ENCODE peak calls at places on chromosomes 16 and 17, in eight cellular contexts. I, Q, N, O, R, P, K and D are unnamed samples.
A peak's percentile ranks its signal among the peaks of the same experiment; 100 is the strongest.

GRCh38 chr17:32486091-32486700 is 597 bp upstream of the CDK5R1 start:
- DNase-seq in I (peak; percentile 81), Q (no peak), N (peak; percentile 93), O (peak; percentile 93), R (peak; percentile 90), P (peak; percentile 72), K (no peak), D (peak; percentile 81)

GRCh38 chr17:76453431-76453743 is 435 bp upstream of the UBE2O start:
- DNase-seq in I (no peak), Q (no peak), N (no peak), O (no peak), R (no peak), P (no peak), K (no peak), D (no peak)

GRCh38 chr17:37062036-37062435 is 113.3 kb downstream of the AATF start:
- DNase-seq in I (no peak), Q (no peak), N (peak; percentile 46), O (no peak), R (no peak), P (no peak), K (no peak), D (no peak)

GRCh38 chr17:28760987-28761562 is 17.3 kb downstream of the TRAF4 start:
- DNase-seq in I (peak; percentile 83), Q (no peak), N (peak; percentile 94), O (no peak), R (peak; percentile 78), P (no peak), K (no peak), D (peak; percentile 20)

GRCh38 chr16:1194665-1195392 is 30.2 kb downstream of the TPSG1 start:
- DNase-seq in I (peak; percentile 83), Q (no peak), N (peak; percentile 78), O (no peak), R (peak; percentile 28), P (no peak), K (no peak), D (no peak)

GRCh38 chr16:82657239-82657638 is 30.5 kb downstream of the CDH13 start:
- DNase-seq in I (no peak), Q (no peak), N (no peak), O (no peak), R (peak; percentile 49), P (no peak), K (no peak), D (no peak)

GRCh38 chr16:25148568-25149215 is 37.1 kb downstream of the LCMT1 start:
- DNase-seq in I (no peak), Q (no peak), N (peak; percentile 86), O (no peak), R (no peak), P (no peak), K (no peak), D (no peak)

GRCh38 chr17:2259769-2260536 is 43.6 kb downstream of the SMG6 start:
- DNase-seq in I (no peak), Q (no peak), N (no peak), O (no peak), R (peak; percentile 69), P (peak; percentile 54), K (no peak), D (no peak)

GRCh38 chr16:89843409-89844350 is 15.4 kb downstream of the SPIRE2 start:
- DNase-seq in I (no peak), Q (no peak), N (no peak), O (no peak), R (no peak), P (no peak), K (no peak), D (no peak)

GRCh38 chr16:5506021-5506420 is 408.4 kb upstream of the EEF2KMT start:
- DNase-seq in I (no peak), Q (no peak), N (no peak), O (peak; percentile 53), R (no peak), P (no peak), K (no peak), D (peak; percentile 2)

GRCh38 chr16:52494145-52494544 is 52.8 kb downstream of the TOX3 start:
- DNase-seq in I (no peak), Q (no peak), N (no peak), O (no peak), R (no peak), P (no peak), K (no peak), D (no peak)

GRCh38 chr17:77076046-77076882 is 64.5 kb upstream of the SEC14L1 start:
- DNase-seq in I (no peak), Q (no peak), N (no peak), O (no peak), R (peak; percentile 32), P (no peak), K (no peak), D (no peak)

GRCh38 chr17:1110524-1110843 is 69.3 kb downstream of the ABR start:
- DNase-seq in I (peak; percentile 47), Q (no peak), N (no peak), O (no peak), R (no peak), P (no peak), K (no peak), D (no peak)

GRCh38 chr17:1110844-1111598 is 68.8 kb downstream of the ABR start:
- DNase-seq in I (peak; percentile 53), Q (no peak), N (peak; percentile 88), O (peak; percentile 51), R (peak; percentile 88), P (no peak), K (peak; percentile 38), D (no peak)

GRCh38 chr17:1108810-1109605 is 70.8 kb downstream of the ABR start:
- DNase-seq in I (peak; percentile 79), Q (no peak), N (peak; percentile 83), O (no peak), R (peak; percentile 83), P (peak; percentile 75), K (no peak), D (peak; percentile 37)

GRCh38 chr17:1108560-1108809 is 71.3 kb downstream of the ABR start:
- DNase-seq in I (no peak), Q (no peak), N (no peak), O (peak; percentile 47), R (no peak), P (no peak), K (no peak), D (no peak)

DNA sequence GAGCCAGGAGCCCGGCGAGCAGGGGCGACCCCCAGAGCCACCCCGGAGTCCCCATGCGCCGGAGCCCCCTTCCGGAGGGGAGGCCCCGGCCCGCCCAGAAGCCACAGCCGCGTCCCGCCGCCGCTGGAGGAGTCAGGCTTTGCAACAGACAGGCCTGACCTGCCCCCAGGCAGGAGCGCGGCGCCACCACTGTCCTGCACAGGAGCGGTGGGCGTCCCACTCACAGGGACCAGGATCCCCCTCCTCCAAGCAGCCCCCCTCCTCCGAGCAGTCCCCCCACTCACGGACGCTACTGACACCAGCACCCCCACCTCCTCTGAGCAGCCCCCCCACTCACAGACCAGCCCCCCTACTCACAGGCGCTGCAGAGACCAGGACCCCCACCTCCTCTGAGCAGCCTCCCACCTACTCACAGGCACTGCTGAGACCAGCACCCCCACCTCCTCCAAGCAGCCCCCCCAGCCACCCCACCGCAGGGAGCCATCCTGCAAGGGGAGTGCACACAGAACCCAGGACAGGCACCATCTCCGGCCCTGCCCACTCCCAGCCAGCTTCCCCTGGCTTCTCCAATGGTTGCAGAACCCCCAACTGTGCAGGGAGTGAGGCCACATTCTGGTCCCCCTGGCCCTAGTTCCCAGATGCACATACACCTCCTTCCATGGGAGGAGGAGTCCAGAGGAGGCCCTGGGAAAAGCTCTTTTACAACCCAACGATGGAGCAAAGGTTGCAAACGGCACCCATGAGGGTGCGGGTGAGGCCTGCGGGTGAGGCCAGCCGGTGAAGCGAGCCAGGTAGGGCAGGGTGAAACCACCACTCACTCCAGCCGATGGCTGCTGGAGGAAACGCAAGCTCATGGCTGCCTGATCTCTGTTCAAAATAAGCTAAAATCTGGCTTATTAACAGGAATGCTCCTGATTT is 69.9 kb downstream of the ABR start:
- DNase-seq in I (peak; percentile 63), Q (no peak), N (peak; percentile 92), O (no peak), R (no peak), P (no peak), K (no peak), D (no peak)
- H3K27ac ChIP-seq in I (no peak overlapping the region), Q (no peak overlapping the region), N (no peak overlapping the region), O (peak overlapping the region; percentile 90), R (peak overlapping the region; percentile 60), P (peak overlapping the region; percentile 24), K (no peak overlapping the region), D (peak overlapping the region; percentile 73)

GRCh38 chr17:10907370-10907769 is 69.5 kb upstream of the PIRT start:
- DNase-seq in I (no peak), Q (no peak), N (peak; percentile 49), O (no peak), R (no peak), P (no peak), K (no peak), D (no peak)
- H3K27ac ChIP-seq in I (no peak overlapping the region), Q (no peak overlapping the region), N (no peak overlapping the region), O (no peak overlapping the region), R (no peak overlapping the region), P (no peak overlapping the region), K (no peak overlapping the region), D (no peak overlapping the region)

GRCh38 chr17:9902116-9902515 is 3.0 kb downstream of the RCVRN start:
- DNase-seq in I (no peak), Q (no peak), N (peak; percentile 70), O (no peak), R (no peak), P (no peak), K (no peak), D (no peak)

GRCh38 chr17:9898812-9899211 is 6.3 kb downstream of the RCVRN start:
- DNase-seq in I (no peak), Q (no peak), N (no peak), O (no peak), R (no peak), P (no peak), K (no peak), D (no peak)

GRCh38 chr17:9900744-9901143 is 4.3 kb downstream of the RCVRN start:
- DNase-seq in I (no peak), Q (no peak), N (no peak), O (no peak), R (peak; percentile 80), P (no peak), K (no peak), D (no peak)

GRCh38 chr17:9899280-9900018 is 5.6 kb downstream of the RCVRN start:
- DNase-seq in I (no peak), Q (no peak), N (no peak), O (no peak), R (no peak), P (no peak), K (no peak), D (no peak)

GRCh38 chr17:9900019-9900594 is 5.0 kb downstream of the RCVRN start:
- DNase-seq in I (no peak), Q (no peak), N (no peak), O (no peak), R (peak; percentile 29), P (no peak), K (no peak), D (no peak)
- H3K27ac ChIP-seq in I (no peak overlapping the region), Q (no peak overlapping the region), N (no peak overlapping the region), O (no peak overlapping the region), R (peak overlapping the region; percentile 50), P (no peak overlapping the region), K (no peak overlapping the region), D (no peak overlapping the region)

GRCh38 chr17:40325156-40326013 is 16.4 kb downstream of the RARA start:
- DNase-seq in I (no peak), Q (no peak), N (no peak), O (no peak), R (no peak), P (peak; percentile 38), K (no peak), D (no peak)
- H3K27ac ChIP-seq in I (no peak overlapping the region), Q (no peak overlapping the region), N (no peak overlapping the region), O (no peak overlapping the region), R (no peak overlapping the region), P (peak overlapping the region; percentile 93), K (no peak overlapping the region), D (no peak overlapping the region)